ENCODE peak calls at places on chromosomes 7 and 10, in five cellular contexts. E, U, N, V and T are unnamed samples.
A peak's percentile ranks its signal among the peaks of the same experiment; 100 is the strongest.

GRCh38 chr10:99654791-99655190 is 4.5 kb upstream of the ENTPD7 start:
- DNase-seq in E (no peak), U (no peak), N (no peak), V (no peak), T (no peak)

GRCh38 chr7:151700621-151701185 is 176.2 kb downstream of the PRKAG2 start:
- DNase-seq in E (no peak), U (no peak), N (no peak), V (no peak), T (no peak)

GRCh38 chr7:51300762-51301674 is 15.6 kb downstream of the COBL start:
- DNase-seq in E (no peak), U (no peak), N (no peak), V (no peak), T (peak; percentile 43)

GRCh38 chr7:18509491-18509890 is 13.9 kb downstream of the HDAC9 start:
- DNase-seq in E (no peak), U (no peak), N (no peak), V (no peak), T (no peak)

GRCh38 chr7:84701524-84702306 is 485.1 kb downstream of the SEMA3D start:
- DNase-seq in E (no peak), U (no peak), N (peak; percentile 95), V (peak; percentile 21), T (no peak)

GRCh38 chr10:119761106-119761505 is 35.3 kb downstream of the INPP5F start:
- DNase-seq in E (no peak), U (no peak), N (no peak), V (no peak), T (no peak)

GRCh38 chr10:6054884-6055283 is 7.3 kb downstream of the IL2RA start:
- DNase-seq in E (no peak), U (no peak), N (no peak), V (no peak), T (no peak)

GRCh38 chr10:14605231-14605925 is 169.3 kb downstream of the FAM107B start:
- DNase-seq in E (no peak), U (no peak), N (peak; percentile 75), V (no peak), T (no peak)

GRCh38 chr10:84348860-84349259 is 20.5 kb downstream of the CCSER2 start:
- DNase-seq in E (no peak), U (no peak), N (no peak), V (no peak), T (no peak)

GRCh38 chr10:117212176-117212575 is 14.9 kb downstream of the KCNK18 start:
- DNase-seq in E (no peak), U (no peak), N (no peak), V (no peak), T (no peak)

GRCh38 chr7:39355664-39356063 is 210.5 kb upstream of the YAE1 start:
- DNase-seq in E (no peak), U (no peak), N (no peak), V (no peak), T (no peak)

GRCh38 chr7:40644454-40645188 is 509.8 kb downstream of the SUGCT start:
- DNase-seq in E (no peak), U (no peak), N (no peak), V (no peak), T (peak; percentile 7)

GRCh38 chr7:25196132-25196896 is 32.0 kb downstream of the NPVF start:
- DNase-seq in E (no peak), U (no peak), N (no peak), V (peak; percentile 38), T (no peak)

GRCh38 chr7:112887-113286 is 79.5 kb upstream of the FAM20C start:
- DNase-seq in E (no peak), U (no peak), N (no peak), V (no peak), T (peak; percentile 20)

GRCh38 chr10:96720422-96721206 is at the start of gene PIK3AP1:
- DNase-seq in E (no peak), U (peak; percentile 60), N (peak; percentile 12), V (peak; percentile 79), T (peak; percentile 93)

DNA sequence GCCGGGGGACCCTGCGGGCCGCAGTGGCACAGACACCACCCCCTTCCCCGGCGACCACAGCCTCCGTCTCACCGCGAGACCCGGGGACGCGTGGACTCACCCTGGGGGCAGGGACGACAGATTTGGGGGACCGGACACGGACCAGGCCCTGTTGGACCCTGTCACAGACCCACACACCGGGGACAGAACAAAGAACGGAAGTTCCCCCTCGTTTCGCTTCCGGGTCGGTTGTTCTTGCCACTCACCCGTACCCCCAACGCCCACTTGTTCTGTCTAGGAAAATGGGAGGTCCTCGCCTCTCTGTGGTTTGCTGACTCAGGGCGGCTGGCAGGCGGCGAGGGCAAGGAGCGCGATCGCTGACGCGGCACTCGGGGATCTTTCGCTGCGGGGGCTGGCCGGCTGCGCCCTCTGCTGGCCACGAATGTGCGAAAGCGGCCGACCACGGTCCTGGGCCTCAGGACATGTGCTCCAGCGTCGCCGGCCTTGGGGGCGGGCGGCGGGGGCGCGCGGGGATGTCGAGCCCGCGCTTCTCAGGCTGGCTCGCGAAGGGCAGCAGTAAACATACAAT is at the start of gene ZNF3:
- DNase-seq in E (peak; percentile 97), U (peak; percentile 99), N (peak; percentile 99), V (peak; percentile 98), T (peak; percentile 99)
- TF ChIP-seq POLR2A in E (peak; percentile 52), U (peak; percentile 70), N (peak; percentile 69), V (peak; percentile 87), T (peak; percentile 73)

GRCh38 chr7:77536413-77537135 is 521 bp upstream of the PTPN12 start:
- DNase-seq in E (peak; percentile 94), U (peak; percentile 97), N (peak; percentile 95), V (peak; percentile 99), T (peak; percentile 100)
- TF ChIP-seq EP300 in E (peak; percentile 99), U (no peak), N (no peak), V (no peak), T (no peak)

GRCh38 chr10:56360967-56361841 is at the start of gene ZWINT:
- DNase-seq in E (peak; percentile 91), U (peak; percentile 96), N (peak; percentile 97), V (peak; percentile 96), T (peak; percentile 98)
- TF ChIP-seq POLR2A in E (peak; percentile 19), U (no peak), N (peak; percentile 59), V (peak; percentile 51), T (no peak)

DNA sequence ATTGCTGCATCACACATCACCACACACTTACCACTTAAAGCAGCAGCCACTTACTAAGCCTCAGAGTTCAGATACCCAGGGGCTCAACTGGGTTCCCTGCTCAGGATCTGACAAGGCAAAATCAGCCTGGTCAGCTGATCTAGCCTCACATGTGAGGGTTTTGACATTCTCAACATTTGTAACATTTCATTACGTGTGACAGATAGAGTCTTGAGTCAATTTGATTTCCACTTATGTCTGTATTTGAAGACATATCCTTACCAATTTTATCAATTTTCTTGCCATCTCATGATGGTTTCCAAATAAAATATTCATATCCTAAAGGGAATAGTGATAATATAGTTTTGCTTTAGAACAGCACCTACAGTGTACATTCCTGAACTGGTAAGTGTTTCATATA is 494.7 kb upstream of the PFKP start:
- DNase-seq in E (no peak), U (no peak), N (no peak), V (no peak), T (no peak)
- TF ChIP-seq EP300 in E (no peak), U (no peak), N (no peak), V (no peak), T (no peak)

GRCh38 chr7:98878365-98879197 is at the start of gene TRRAP:
- DNase-seq in E (peak; percentile 41), U (peak; percentile 84), N (peak; percentile 79), V (peak; percentile 72), T (peak; percentile 96)
- TF ChIP-seq POLR2A in E (peak; percentile 19), U (peak; percentile 32), N (peak; percentile 34), V (peak; percentile 49), T (no peak)

GRCh38 chr7:37128644-37129043 is 320.0 kb downstream of the ELMO1 start:
- DNase-seq in E (no peak), U (no peak), N (no peak), V (no peak), T (no peak)
- TF ChIP-seq EP300 in E (peak; percentile 15), U (no peak), N (no peak), V (no peak), T (no peak)

DNA sequence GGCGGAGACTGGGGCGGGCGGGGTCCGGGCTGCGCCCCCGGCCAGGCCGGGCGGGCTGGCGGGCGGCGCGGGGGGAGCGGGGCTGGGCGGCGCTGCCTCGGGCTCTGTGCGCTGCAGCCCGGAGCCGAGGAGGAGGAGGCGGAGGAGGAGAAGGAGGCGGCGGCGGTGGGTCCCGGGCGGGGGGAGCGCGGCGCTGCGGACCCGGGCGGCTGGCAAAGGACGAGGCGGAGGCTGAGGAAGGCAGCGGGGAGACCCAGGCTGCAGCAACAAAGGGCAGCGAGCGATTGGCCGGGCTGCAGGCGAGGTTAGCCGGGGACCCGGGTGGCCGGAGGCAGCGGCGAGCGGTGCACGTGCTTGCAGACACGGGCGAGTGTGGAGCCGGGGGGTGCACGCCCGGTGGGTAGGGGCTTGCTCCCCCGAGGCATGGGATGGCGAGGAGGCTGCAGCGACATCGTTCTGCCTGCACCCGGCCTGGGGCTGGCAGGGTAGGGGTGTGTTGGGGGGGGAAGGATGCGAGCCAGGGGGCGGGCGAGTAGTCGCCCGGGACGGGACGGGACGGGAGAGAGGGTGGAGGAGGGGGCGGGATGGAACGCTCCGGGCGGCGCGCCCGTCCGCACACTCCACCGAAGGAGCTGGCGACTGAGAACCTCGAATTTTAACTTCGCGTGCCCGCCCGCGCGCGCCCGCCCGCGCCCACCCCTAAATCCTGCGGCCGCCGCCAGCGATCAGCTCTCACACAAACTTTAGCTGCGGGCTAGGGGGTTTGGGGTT is 844 bp upstream of the KAT6B start:
- DNase-seq in E (no peak), U (no peak), N (no peak), V (peak; percentile 54), T (peak; percentile 96)
- TF ChIP-seq POLR2A in E (peak; percentile 38), U (no peak), N (peak; percentile 40), V (peak; percentile 4), T (no peak)

DNA sequence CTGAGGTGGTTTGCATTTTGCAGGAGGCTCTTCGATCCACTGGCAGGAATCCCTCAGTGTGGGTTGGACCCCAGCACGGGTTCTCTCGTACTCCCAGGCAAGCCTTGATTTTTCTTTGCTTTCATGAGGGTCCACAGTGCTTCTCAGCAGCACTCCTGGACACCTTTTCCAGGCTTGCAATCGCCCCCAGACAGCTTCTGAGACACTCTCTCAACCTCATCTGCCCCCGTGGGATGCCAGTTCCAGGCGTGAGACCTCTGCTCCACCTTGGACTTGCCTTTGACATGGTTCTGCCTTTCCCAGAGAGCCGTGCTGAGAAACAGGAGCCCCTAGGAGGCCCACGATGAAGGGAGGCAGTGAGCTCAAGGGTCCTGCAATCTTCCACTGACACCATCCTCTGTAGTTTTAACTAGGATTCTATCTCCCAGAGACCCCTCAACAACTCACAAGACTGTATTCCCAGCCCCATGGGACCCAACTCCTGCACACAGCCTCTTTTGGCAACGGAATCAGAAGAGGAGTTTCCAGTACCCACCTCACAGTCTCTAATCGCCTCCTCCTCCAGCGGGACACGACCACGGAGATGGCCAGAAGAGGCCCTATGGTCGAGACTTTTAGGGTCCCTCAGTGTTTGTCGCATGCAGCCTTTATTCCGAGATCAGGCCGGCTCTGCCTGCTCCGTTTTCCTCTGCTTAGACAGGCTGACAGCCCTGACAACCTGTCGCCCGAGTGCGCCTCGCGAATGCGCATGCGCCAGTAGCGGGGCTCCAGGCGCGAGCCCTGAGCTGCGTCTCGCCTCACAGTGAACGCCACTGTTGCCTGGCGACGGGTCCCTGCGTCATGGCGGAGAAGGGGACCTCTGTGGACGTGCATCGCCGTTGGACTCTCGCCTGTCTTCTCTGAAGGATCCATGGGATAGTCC is 26.0 kb upstream of the ZNF273 start:
- DNase-seq in E (peak; percentile 4), U (no peak), N (no peak), V (peak; percentile 44), T (peak; percentile 58)
- TF ChIP-seq EP300 in E (no peak), U (no peak), N (no peak), V (no peak), T (no peak)